ENCODE peak calls at places on chromosomes 1 and 21, in four cellular contexts. F is SK-N-SH, D is breast epithelium, P is GM23338. C is an unnamed sample.

GRCh38 chr1:53572061-53572801 is 113.0 kb downstream of the DMRTB1 start:
- DNase-seq in P (no peak), F (peak; percentile 84), D (peak; percentile 25), C (peak; percentile 35)

GRCh38 chr21:26715878-26716506 is 129.2 kb downstream of the ADAMTS1 start:
- DNase-seq in P (peak; percentile 87), D (no peak), F (peak; percentile 48), C (peak; percentile 8)

GRCh38 chr1:202292773-202293172 is 49.0 kb downstream of the UBE2T start:
- DNase-seq in P (no peak), D (no peak), F (no peak), C (no peak)

GRCh38 chr1:14598498-14599172 is at the start of gene KAZN:
- DNase-seq in D (peak; percentile 27), P (peak; percentile 83), F (peak; percentile 72), C (no peak)

GRCh38 chr1:203040518-203041275 is 14.4 kb downstream of the PPFIA4 start:
- DNase-seq in F (no peak), P (no peak), D (no peak), C (no peak)

GRCh38 chr1:92485374-92486250 is 1.1 kb downstream of the GFI1 start:
- DNase-seq in D (no peak), P (peak; percentile 84), F (peak; percentile 54), C (no peak)

GRCh38 chr1:189774721-189775287 is 702.9 kb downstream of the BRINP3 start:
- DNase-seq in D (no peak), P (no peak), F (no peak), C (no peak)

GRCh38 chr1:201714542-201715276 is 114.2 kb upstream of the IPO9 start:
- DNase-seq in F (no peak), P (no peak), D (peak; percentile 70), C (no peak)

GRCh38 chr21:28298251-28298672 is 694.4 kb downstream of the LTN1 start:
- DNase-seq in F (no peak), P (no peak), D (no peak), C (no peak)

GRCh38 chr1:156360534-156360933 is 8.5 kb upstream of the RHBG start:
- DNase-seq in P (no peak), F (no peak), D (no peak), C (no peak)

GRCh38 chr1:55707196-55707595 is 492.0 kb upstream of the USP24 start:
- DNase-seq in D (no peak), F (no peak), P (no peak), C (no peak)

GRCh38 chr1:240465531-240465940 is 146.4 kb downstream of the GREM2 start:
- DNase-seq in P (peak; percentile 46), F (peak; percentile 65), D (no peak), C (no peak)

DNA sequence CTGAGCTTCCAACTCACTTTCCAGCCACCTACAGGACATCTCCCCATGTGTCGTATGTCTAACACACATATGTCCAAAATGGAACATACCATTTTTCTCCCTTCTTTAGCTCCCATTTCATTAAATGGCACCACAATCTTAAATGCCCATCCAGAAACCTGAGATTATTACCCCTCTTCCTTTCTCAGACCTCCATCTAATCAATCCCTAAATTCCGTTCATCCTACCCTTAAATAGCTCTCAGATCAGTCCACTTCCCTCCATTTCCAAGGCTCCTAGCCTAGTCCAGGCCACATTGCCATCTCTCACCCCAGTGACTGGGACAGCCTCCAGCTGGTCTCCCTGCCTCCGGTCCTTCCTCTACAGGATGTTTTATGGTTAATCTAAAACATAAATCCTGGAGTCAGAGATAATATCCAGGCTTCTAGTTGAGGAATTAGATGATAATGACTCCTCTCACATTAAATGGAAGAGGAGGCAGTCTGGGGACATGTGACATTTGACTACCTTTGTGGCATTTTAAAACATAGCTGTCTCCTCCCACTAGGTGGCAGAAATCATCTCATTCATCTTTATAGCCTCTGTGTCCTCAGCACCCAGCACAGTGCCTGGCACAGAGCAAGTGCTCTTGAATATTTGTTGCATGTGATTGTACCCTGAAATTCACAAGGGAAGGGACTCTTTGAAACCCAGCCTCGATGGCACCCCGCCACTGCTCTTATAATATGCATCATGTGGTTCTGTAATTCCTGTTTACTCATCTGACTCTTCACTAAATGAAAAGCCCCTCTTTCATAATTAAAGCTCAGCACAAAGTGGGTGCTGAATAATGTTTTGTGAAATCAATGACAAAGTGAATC is 102.3 kb downstream of the TMEM53 start:
- DNase-seq in F (peak; percentile 45), D (no peak), P (peak; percentile 63), C (no peak)
- TF ChIP-seq CTCF in F (peak; percentile 53), D (peak; percentile 17), P (peak; percentile 72), C (peak; percentile 46)

GRCh38 chr21:15486460-15487241 is 243.1 kb upstream of the USP25 start:
- DNase-seq in F (no peak), D (no peak), P (no peak), C (no peak)

GRCh38 chr21:15480160-15480559 is 249.6 kb upstream of the USP25 start:
- DNase-seq in F (no peak), D (no peak), P (no peak), C (no peak)

GRCh38 chr21:15483138-15483780 is 246.5 kb upstream of the USP25 start:
- DNase-seq in F (peak; percentile 57), D (peak; percentile 71), P (peak; percentile 89), C (peak; percentile 84)
- TF ChIP-seq POLR2AphosphoS5 in F (no peak), D (no peak), P (no peak), C (peak; percentile 53)

DNA sequence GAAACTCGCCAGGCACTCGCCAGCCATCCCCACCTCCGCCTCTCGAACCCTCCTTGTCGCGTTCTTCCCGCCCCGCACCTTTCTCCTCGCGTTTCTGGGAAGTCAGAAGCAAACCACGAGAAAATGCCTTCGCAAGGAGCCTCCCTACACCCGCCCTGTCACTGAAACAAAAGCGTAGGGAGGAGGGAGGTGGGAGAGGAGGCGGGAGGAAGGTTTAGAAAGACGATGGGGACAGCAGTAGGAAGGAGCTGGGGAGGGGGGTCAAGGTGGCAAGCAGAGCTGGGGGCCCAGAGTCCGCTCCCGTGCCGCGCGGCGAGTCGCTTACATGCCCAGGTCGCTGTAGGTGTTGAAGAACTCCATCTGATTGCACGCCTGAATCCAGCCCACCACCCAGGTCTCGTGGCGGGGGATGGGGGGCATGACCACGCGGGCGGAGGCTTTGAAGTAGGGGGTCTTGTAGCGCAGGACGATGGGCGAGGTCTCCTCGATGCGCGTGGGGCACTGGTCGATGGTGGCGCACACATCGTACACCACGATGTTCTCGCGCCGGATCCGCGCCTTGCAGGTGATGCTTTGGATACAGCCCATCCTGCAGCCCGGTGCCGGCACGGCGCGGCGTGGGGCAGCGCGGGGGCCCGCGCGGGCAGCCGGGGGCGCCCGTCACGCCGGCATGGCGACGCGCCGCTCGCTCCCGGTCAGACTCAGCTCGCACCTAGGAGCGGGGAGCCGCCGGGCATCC is 971 bp downstream of the FAM78B start:
- DNase-seq in D (no peak), F (peak; percentile 46), P (peak; percentile 50), C (peak; percentile 6)
- H3K4me3 ChIP-seq in D (peak overlapping the region; percentile 92), F (peak overlapping the region; percentile 60), P (peak overlapping the region; percentile 83), C (peak overlapping the region; percentile 52)

GRCh38 chr1:6248798-6249731 is 5.1 kb downstream of the HES3 start:
- DNase-seq in F (no peak), D (no peak), P (peak; percentile 60), C (no peak)
- TF ChIP-seq CTCF in F (no peak), D (no peak), P (no peak), C (no peak)

GRCh38 chr1:51729156-51729823 is 112.4 kb downstream of the OSBPL9 start:
- DNase-seq in P (peak; percentile 96), F (peak; percentile 98), D (peak; percentile 93), C (peak; percentile 93)
- TF ChIP-seq POLR2AphosphoS5 in P (peak; percentile 69), F (peak; percentile 58), D (peak; percentile 54), C (peak; percentile 64)